ENCODE peak calls at places on chromosome 17, in ten cellular contexts. One of them, this sample, is unnamed.
A peak's percentile ranks its signal among the peaks of the same experiment; 100 is the strongest.

GRCh38 chr17:39208893-39209292 is 8.8 kb downstream of the RPL19 start:
- DNase-seq in activated naive CD8-positive, alpha-beta T cell treated with anti-CD3 and anti-CD28 coated beads for 36 hours: peak; percentile 45
- DNase-seq in esophagus squamous epithelium: no peak
- DNase-seq in glutamatergic neuron: peak; percentile 79
- DNase-seq in hippocampal formation: no peak
- DNase-seq in tibial nerve: no peak
- DNase-seq in mammary epithelial cell: no peak
- DNase-seq in NCI-H510A treated with DMSO at 0.1 percent for 48 hours: peak; percentile 63
- DNase-seq in cerebellum: no peak
- DNase-seq in GM12864: no peak
- DNase-seq in this sample: no peak

GRCh38 chr17:21213491-21214014 is 408 bp downstream of the TMEM11 start:
- DNase-seq in tibial nerve: no peak
- DNase-seq in hippocampal formation: peak; percentile 45
- DNase-seq in esophagus squamous epithelium: no peak
- DNase-seq in activated naive CD8-positive, alpha-beta T cell treated with anti-CD3 and anti-CD28 coated beads for 36 hours: peak; percentile 51
- DNase-seq in mammary epithelial cell: no peak
- DNase-seq in cerebellum: no peak
- DNase-seq in NCI-H510A treated with DMSO at 0.1 percent for 48 hours: no peak
- DNase-seq in glutamatergic neuron: peak; percentile 61
- DNase-seq in GM12864: no peak
- DNase-seq in this sample: no peak

GRCh38 chr17:75720656-75721462 is at the start of gene ITGB4:
- DNase-seq in NCI-H510A treated with DMSO at 0.1 percent for 48 hours: peak; percentile 42
- DNase-seq in hippocampal formation: no peak
- DNase-seq in GM12864: no peak
- DNase-seq in glutamatergic neuron: no peak
- DNase-seq in activated naive CD8-positive, alpha-beta T cell treated with anti-CD3 and anti-CD28 coated beads for 36 hours: peak; percentile 70
- DNase-seq in tibial nerve: no peak
- DNase-seq in esophagus squamous epithelium: no peak
- DNase-seq in mammary epithelial cell: peak; percentile 92
- DNase-seq in cerebellum: peak; percentile 18
- DNase-seq in this sample: peak; percentile 46

GRCh38 chr17:63698886-63699637 is 863 bp downstream of the LIMD2 start:
- DNase-seq in esophagus squamous epithelium: peak; percentile 68
- DNase-seq in cerebellum: no peak
- DNase-seq in hippocampal formation: no peak
- DNase-seq in NCI-H510A treated with DMSO at 0.1 percent for 48 hours: peak; percentile 27
- DNase-seq in activated naive CD8-positive, alpha-beta T cell treated with anti-CD3 and anti-CD28 coated beads for 36 hours: peak; percentile 86
- DNase-seq in mammary epithelial cell: no peak
- DNase-seq in GM12864: peak; percentile 76
- DNase-seq in glutamatergic neuron: peak; percentile 79
- DNase-seq in tibial nerve: no peak
- DNase-seq in this sample: no peak

GRCh38 chr17:62892870-62893338 is 73.1 kb upstream of the TANC2 start:
- DNase-seq in GM12864: no peak
- DNase-seq in cerebellum: no peak
- DNase-seq in glutamatergic neuron: no peak
- DNase-seq in esophagus squamous epithelium: no peak
- DNase-seq in hippocampal formation: no peak
- DNase-seq in NCI-H510A treated with DMSO at 0.1 percent for 48 hours: peak; percentile 53
- DNase-seq in activated naive CD8-positive, alpha-beta T cell treated with anti-CD3 and anti-CD28 coated beads for 36 hours: peak; percentile 16
- DNase-seq in mammary epithelial cell: peak; percentile 98
- DNase-seq in tibial nerve: peak; percentile 12
- DNase-seq in this sample: no peak

GRCh38 chr17:70796757-70797156 is 627.4 kb downstream of the KCNJ2 start:
- DNase-seq in NCI-H510A treated with DMSO at 0.1 percent for 48 hours: no peak
- DNase-seq in glutamatergic neuron: no peak
- DNase-seq in mammary epithelial cell: no peak
- DNase-seq in GM12864: no peak
- DNase-seq in tibial nerve: no peak
- DNase-seq in hippocampal formation: no peak
- DNase-seq in esophagus squamous epithelium: no peak
- DNase-seq in activated naive CD8-positive, alpha-beta T cell treated with anti-CD3 and anti-CD28 coated beads for 36 hours: no peak
- DNase-seq in cerebellum: no peak
- DNase-seq in this sample: no peak

GRCh38 chr17:68740555-68741447 is 139.6 kb upstream of the FAM20A start:
- DNase-seq in NCI-H510A treated with DMSO at 0.1 percent for 48 hours: no peak
- DNase-seq in glutamatergic neuron: no peak
- DNase-seq in hippocampal formation: no peak
- DNase-seq in cerebellum: no peak
- DNase-seq in esophagus squamous epithelium: no peak
- DNase-seq in mammary epithelial cell: no peak
- DNase-seq in GM12864: no peak
- DNase-seq in activated naive CD8-positive, alpha-beta T cell treated with anti-CD3 and anti-CD28 coated beads for 36 hours: no peak
- DNase-seq in tibial nerve: no peak
- DNase-seq in this sample: no peak

GRCh38 chr17:78313735-78314648 is 45.9 kb downstream of the SOCS3 start:
- DNase-seq in tibial nerve: no peak
- DNase-seq in activated naive CD8-positive, alpha-beta T cell treated with anti-CD3 and anti-CD28 coated beads for 36 hours: peak; percentile 86
- DNase-seq in hippocampal formation: no peak
- DNase-seq in NCI-H510A treated with DMSO at 0.1 percent for 48 hours: peak; percentile 89
- DNase-seq in esophagus squamous epithelium: no peak
- DNase-seq in cerebellum: peak; percentile 28
- DNase-seq in mammary epithelial cell: peak; percentile 93
- DNase-seq in GM12864: no peak
- DNase-seq in glutamatergic neuron: peak; percentile 57
- DNase-seq in this sample: peak; percentile 6

GRCh38 chr17:68347380-68347779 is 56.1 kb downstream of the ARSG start:
- DNase-seq in activated naive CD8-positive, alpha-beta T cell treated with anti-CD3 and anti-CD28 coated beads for 36 hours: no peak
- DNase-seq in glutamatergic neuron: no peak
- DNase-seq in GM12864: no peak
- DNase-seq in NCI-H510A treated with DMSO at 0.1 percent for 48 hours: no peak
- DNase-seq in hippocampal formation: no peak
- DNase-seq in esophagus squamous epithelium: no peak
- DNase-seq in tibial nerve: no peak
- DNase-seq in mammary epithelial cell: no peak
- DNase-seq in cerebellum: no peak
- DNase-seq in this sample: no peak

GRCh38 chr17:7238418-7239090 is 703 bp downstream of the PHF23 start:
- DNase-seq in hippocampal formation: no peak
- DNase-seq in tibial nerve: no peak
- DNase-seq in NCI-H510A treated with DMSO at 0.1 percent for 48 hours: no peak
- DNase-seq in mammary epithelial cell: no peak
- DNase-seq in esophagus squamous epithelium: no peak
- DNase-seq in GM12864: no peak
- DNase-seq in activated naive CD8-positive, alpha-beta T cell treated with anti-CD3 and anti-CD28 coated beads for 36 hours: peak; percentile 28
- DNase-seq in cerebellum: no peak
- DNase-seq in glutamatergic neuron: no peak
- DNase-seq in this sample: no peak

GRCh38 chr17:13498184-13498583 is 103.5 kb downstream of the HS3ST3A1 start:
- DNase-seq in tibial nerve: no peak
- DNase-seq in hippocampal formation: no peak
- DNase-seq in esophagus squamous epithelium: no peak
- DNase-seq in mammary epithelial cell: no peak
- DNase-seq in GM12864: no peak
- DNase-seq in NCI-H510A treated with DMSO at 0.1 percent for 48 hours: no peak
- DNase-seq in glutamatergic neuron: no peak
- DNase-seq in activated naive CD8-positive, alpha-beta T cell treated with anti-CD3 and anti-CD28 coated beads for 36 hours: no peak
- DNase-seq in cerebellum: no peak
- DNase-seq in this sample: no peak

GRCh38 chr17:65198653-65199382 is 61.6 kb downstream of the RGS9 start:
- DNase-seq in mammary epithelial cell: peak; percentile 35
- DNase-seq in tibial nerve: peak; percentile 12
- DNase-seq in NCI-H510A treated with DMSO at 0.1 percent for 48 hours: peak; percentile 90
- DNase-seq in glutamatergic neuron: no peak
- DNase-seq in esophagus squamous epithelium: no peak
- DNase-seq in GM12864: peak; percentile 41
- DNase-seq in cerebellum: peak; percentile 83
- DNase-seq in activated naive CD8-positive, alpha-beta T cell treated with anti-CD3 and anti-CD28 coated beads for 36 hours: no peak
- DNase-seq in hippocampal formation: peak; percentile 82
- DNase-seq in this sample: no peak

GRCh38 chr17:77728022-77728671 is 230.4 kb upstream of the TNRC6C start:
- DNase-seq in cerebellum: peak; percentile 61
- DNase-seq in tibial nerve: peak; percentile 82
- DNase-seq in glutamatergic neuron: no peak
- DNase-seq in NCI-H510A treated with DMSO at 0.1 percent for 48 hours: peak; percentile 94
- DNase-seq in hippocampal formation: no peak
- DNase-seq in mammary epithelial cell: peak; percentile 13
- DNase-seq in activated naive CD8-positive, alpha-beta T cell treated with anti-CD3 and anti-CD28 coated beads for 36 hours: no peak
- DNase-seq in esophagus squamous epithelium: no peak
- DNase-seq in GM12864: no peak
- DNase-seq in this sample: no peak

This sample was measured in nucleus accumbens.